ENCODE peak calls at places on chromosomes 6 and 20, in nine cellular contexts. One of them, this sample, is unnamed.

GRCh38 chr6:110951986-110952794 is 6.3 kb upstream of the GTF3C6 start:
- DNase-seq in body of pancreas: no peak
- DNase-seq in spleen: no peak
- DNase-seq in stomach: no peak
- DNase-seq in H1: no peak
- DNase-seq in breast epithelium: no peak
- DNase-seq in HCT116: no peak
- DNase-seq in esophagus squamous epithelium: no peak
- DNase-seq in prostate gland: peak; percentile 64
- DNase-seq in this sample: no peak

GRCh38 chr20:17936791-17937687 is 31.6 kb downstream of the SNX5 start:
- DNase-seq in stomach: peak; percentile 76
- DNase-seq in body of pancreas: peak; percentile 75
- DNase-seq in prostate gland: peak; percentile 19
- DNase-seq in HCT116: no peak
- DNase-seq in breast epithelium: no peak
- DNase-seq in spleen: no peak
- DNase-seq in esophagus squamous epithelium: no peak
- DNase-seq in H1: no peak
- DNase-seq in this sample: peak; percentile 57

GRCh38 chr6:154683756-154684523 is 49.3 kb upstream of the SCAF8 start:
- DNase-seq in breast epithelium: no peak
- DNase-seq in spleen: no peak
- DNase-seq in esophagus squamous epithelium: no peak
- DNase-seq in prostate gland: no peak
- DNase-seq in HCT116: no peak
- DNase-seq in H1: no peak
- DNase-seq in stomach: no peak
- DNase-seq in body of pancreas: no peak
- DNase-seq in this sample: no peak

GRCh38 chr6:11069760-11070159 is 23.9 kb upstream of the SMIM13 start:
- DNase-seq in H1: no peak
- DNase-seq in esophagus squamous epithelium: no peak
- DNase-seq in body of pancreas: no peak
- DNase-seq in stomach: no peak
- DNase-seq in breast epithelium: no peak
- DNase-seq in prostate gland: no peak
- DNase-seq in spleen: no peak
- DNase-seq in HCT116: no peak
- DNase-seq in this sample: no peak

GRCh38 chr6:26017567-26017966 is 55.0 kb downstream of the TRIM38 start:
- DNase-seq in stomach: peak; percentile 56
- DNase-seq in body of pancreas: peak; percentile 28
- DNase-seq in esophagus squamous epithelium: no peak
- DNase-seq in prostate gland: peak; percentile 55
- DNase-seq in HCT116: no peak
- DNase-seq in spleen: peak; percentile 81
- DNase-seq in H1: no peak
- DNase-seq in breast epithelium: peak; percentile 76
- DNase-seq in this sample: peak; percentile 83

GRCh38 chr20:57135875-57136274 is 130.6 kb downstream of the BMP7 start:
- DNase-seq in spleen: peak; percentile 45
- DNase-seq in prostate gland: no peak
- DNase-seq in stomach: no peak
- DNase-seq in esophagus squamous epithelium: no peak
- DNase-seq in H1: no peak
- DNase-seq in body of pancreas: no peak
- DNase-seq in breast epithelium: no peak
- DNase-seq in HCT116: no peak
- DNase-seq in this sample: no peak

GRCh38 chr6:169618526-169619490 is 83.0 kb downstream of the WDR27 start:
- DNase-seq in stomach: no peak
- DNase-seq in prostate gland: no peak
- DNase-seq in esophagus squamous epithelium: no peak
- DNase-seq in body of pancreas: no peak
- DNase-seq in H1: no peak
- DNase-seq in HCT116: no peak
- DNase-seq in breast epithelium: no peak
- DNase-seq in spleen: no peak
- DNase-seq in this sample: no peak

GRCh38 chr6:42268016-42268834 is 50.6 kb upstream of the MRPS10 start:
- DNase-seq in breast epithelium: no peak
- DNase-seq in spleen: no peak
- DNase-seq in esophagus squamous epithelium: no peak
- DNase-seq in HCT116: no peak
- DNase-seq in stomach: no peak
- DNase-seq in body of pancreas: no peak
- DNase-seq in H1: no peak
- DNase-seq in prostate gland: no peak
- DNase-seq in this sample: no peak

GRCh38 chr6:67345946-67346345 is 1289.1 kb upstream of the ADGRB3 start:
- DNase-seq in HCT116: no peak
- DNase-seq in H1: no peak
- DNase-seq in spleen: no peak
- DNase-seq in breast epithelium: no peak
- DNase-seq in esophagus squamous epithelium: no peak
- DNase-seq in prostate gland: no peak
- DNase-seq in stomach: no peak
- DNase-seq in body of pancreas: no peak
- DNase-seq in this sample: no peak

GRCh38 chr6:79301290-79301689 is 66.8 kb upstream of the HMGN3 start:
- DNase-seq in prostate gland: no peak
- DNase-seq in esophagus squamous epithelium: no peak
- DNase-seq in breast epithelium: no peak
- DNase-seq in body of pancreas: no peak
- DNase-seq in spleen: no peak
- DNase-seq in HCT116: no peak
- DNase-seq in stomach: no peak
- DNase-seq in H1: no peak
- DNase-seq in this sample: no peak

GRCh38 chr6:28615955-28616747 is 90.5 kb downstream of the GPX5 start:
- DNase-seq in HCT116: no peak
- DNase-seq in spleen: no peak
- DNase-seq in stomach: no peak
- DNase-seq in body of pancreas: no peak
- DNase-seq in prostate gland: no peak
- DNase-seq in esophagus squamous epithelium: no peak
- DNase-seq in breast epithelium: no peak
- DNase-seq in H1: no peak
- DNase-seq in this sample: no peak
- TF ChIP-seq POLR2A in HCT116: no peak
- TF ChIP-seq POLR2A in spleen: no peak
- TF ChIP-seq POLR2A in stomach: no peak
- TF ChIP-seq POLR2A in body of pancreas: no peak
- TF ChIP-seq POLR2A in prostate gland: no peak
- TF ChIP-seq POLR2A in esophagus squamous epithelium: no peak
- TF ChIP-seq POLR2A in breast epithelium: no peak
- TF ChIP-seq POLR2A in H1: no peak
- TF ChIP-seq POLR2A in this sample: no peak

GRCh38 chr20:35281506-35282101 is 3.0 kb downstream of the EIF6 start:
- DNase-seq in stomach: no peak
- DNase-seq in prostate gland: no peak
- DNase-seq in breast epithelium: no peak
- DNase-seq in HCT116: no peak
- DNase-seq in H1: no peak
- DNase-seq in esophagus squamous epithelium: no peak
- DNase-seq in spleen: no peak
- DNase-seq in body of pancreas: no peak
- DNase-seq in this sample: no peak
- TF ChIP-seq POLR2A in stomach: no peak
- TF ChIP-seq POLR2A in prostate gland: no peak
- TF ChIP-seq POLR2A in breast epithelium: no peak
- TF ChIP-seq POLR2A in HCT116: no peak
- TF ChIP-seq POLR2A in H1: no peak
- TF ChIP-seq POLR2A in esophagus squamous epithelium: no peak
- TF ChIP-seq POLR2A in spleen: no peak
- TF ChIP-seq POLR2A in body of pancreas: no peak
- TF ChIP-seq POLR2A in this sample: no peak

GRCh38 chr20:63031251-63032014 is 24.7 kb upstream of the BHLHE23 start:
- DNase-seq in esophagus squamous epithelium: no peak
- DNase-seq in spleen: peak; percentile 56
- DNase-seq in breast epithelium: no peak
- DNase-seq in HCT116: no peak
- DNase-seq in prostate gland: no peak
- DNase-seq in stomach: no peak
- DNase-seq in body of pancreas: no peak
- DNase-seq in H1: no peak
- DNase-seq in this sample: no peak
- TF ChIP-seq POLR2A in esophagus squamous epithelium: no peak
- TF ChIP-seq POLR2A in spleen: no peak
- TF ChIP-seq POLR2A in breast epithelium: no peak
- TF ChIP-seq POLR2A in HCT116: no peak
- TF ChIP-seq POLR2A in prostate gland: no peak
- TF ChIP-seq POLR2A in stomach: no peak
- TF ChIP-seq POLR2A in body of pancreas: no peak
- TF ChIP-seq POLR2A in H1: no peak
- TF ChIP-seq POLR2A in this sample: no peak

GRCh38 chr6:128172752-128173151 is 271.9 kb upstream of the THEMIS start:
- DNase-seq in stomach: no peak
- DNase-seq in H1: no peak
- DNase-seq in esophagus squamous epithelium: no peak
- DNase-seq in HCT116: no peak
- DNase-seq in prostate gland: no peak
- DNase-seq in breast epithelium: no peak
- DNase-seq in spleen: no peak
- DNase-seq in body of pancreas: no peak
- DNase-seq in this sample: no peak

GRCh38 chr6:128168244-128168643 is 267.4 kb upstream of the THEMIS start:
- DNase-seq in HCT116: no peak
- DNase-seq in stomach: no peak
- DNase-seq in breast epithelium: no peak
- DNase-seq in esophagus squamous epithelium: no peak
- DNase-seq in H1: no peak
- DNase-seq in spleen: no peak
- DNase-seq in body of pancreas: no peak
- DNase-seq in prostate gland: no peak
- DNase-seq in this sample: no peak

GRCh38 chr6:128174724-128175123 is 273.9 kb upstream of the THEMIS start:
- DNase-seq in breast epithelium: no peak
- DNase-seq in stomach: no peak
- DNase-seq in prostate gland: no peak
- DNase-seq in body of pancreas: no peak
- DNase-seq in spleen: no peak
- DNase-seq in HCT116: no peak
- DNase-seq in esophagus squamous epithelium: no peak
- DNase-seq in H1: no peak
- DNase-seq in this sample: no peak

GRCh38 chr6:128173290-128173689 is 272.4 kb upstream of the THEMIS start:
- DNase-seq in prostate gland: no peak
- DNase-seq in spleen: no peak
- DNase-seq in HCT116: no peak
- DNase-seq in esophagus squamous epithelium: no peak
- DNase-seq in body of pancreas: no peak
- DNase-seq in breast epithelium: no peak
- DNase-seq in H1: no peak
- DNase-seq in stomach: no peak
- DNase-seq in this sample: no peak

GRCh38 chr6:128171182-128171581 is 270.3 kb upstream of the THEMIS start:
- DNase-seq in H1: no peak
- DNase-seq in body of pancreas: no peak
- DNase-seq in prostate gland: no peak
- DNase-seq in esophagus squamous epithelium: no peak
- DNase-seq in HCT116: no peak
- DNase-seq in spleen: no peak
- DNase-seq in breast epithelium: no peak
- DNase-seq in stomach: no peak
- DNase-seq in this sample: no peak
- TF ChIP-seq POLR2A in H1: no peak
- TF ChIP-seq POLR2A in body of pancreas: no peak
- TF ChIP-seq POLR2A in prostate gland: no peak
- TF ChIP-seq POLR2A in esophagus squamous epithelium: no peak
- TF ChIP-seq POLR2A in HCT116: no peak
- TF ChIP-seq POLR2A in spleen: no peak
- TF ChIP-seq POLR2A in breast epithelium: no peak
- TF ChIP-seq POLR2A in stomach: no peak
- TF ChIP-seq POLR2A in this sample: no peak

GRCh38 chr6:3546121-3546520 is 89.3 kb upstream of the SLC22A23 start:
- DNase-seq in body of pancreas: no peak
- DNase-seq in spleen: no peak
- DNase-seq in breast epithelium: no peak
- DNase-seq in H1: no peak
- DNase-seq in stomach: peak; percentile 31
- DNase-seq in esophagus squamous epithelium: no peak
- DNase-seq in prostate gland: no peak
- DNase-seq in HCT116: no peak
- DNase-seq in this sample: no peak
- TF ChIP-seq POLR2A in body of pancreas: no peak
- TF ChIP-seq POLR2A in spleen: no peak
- TF ChIP-seq POLR2A in breast epithelium: no peak
- TF ChIP-seq POLR2A in H1: no peak
- TF ChIP-seq POLR2A in stomach: no peak
- TF ChIP-seq POLR2A in esophagus squamous epithelium: no peak
- TF ChIP-seq POLR2A in prostate gland: no peak
- TF ChIP-seq POLR2A in HCT116: no peak
- TF ChIP-seq POLR2A in this sample: no peak